ENCODE peak calls at places on chromosomes 12 and 14, in four cellular contexts. S, Y, D and O are unnamed samples.
A peak's percentile ranks its signal among the peaks of the same experiment; 100 is the strongest.

GRCh38 chr12:94799136-94799535 is 148.8 kb upstream of the TMCC3 start:
- DNase-seq in S (no peak), Y (no peak), D (no peak), O (no peak)

GRCh38 chr12:62605972-62606371 is 139.3 kb downstream of the MON2 start:
- DNase-seq in Y (no peak), S (no peak), D (no peak), O (no peak)

GRCh38 chr14:24849471-24849870 is 200.5 kb downstream of the STXBP6 start:
- DNase-seq in S (no peak), Y (peak; percentile 46), D (no peak), O (no peak)

GRCh38 chr14:54343276-54344121 is 53.3 kb upstream of the CDKN3 start:
- DNase-seq in D (no peak), Y (peak; percentile 34), S (peak; percentile 51), O (no peak)

GRCh38 chr14:77100961-77101360 is 2.9 kb downstream of the CIPC start:
- DNase-seq in D (no peak), S (no peak), Y (no peak), O (no peak)

GRCh38 chr12:132066749-132067148 is 77.4 kb downstream of the DDX51 start:
- DNase-seq in Y (no peak), S (no peak), D (no peak), O (no peak)

GRCh38 chr12:27951898-27952297 is 20.6 kb downstream of the PTHLH start:
- DNase-seq in D (no peak), S (no peak), Y (no peak), O (no peak)

GRCh38 chr14:96166475-96167223 is 38.0 kb upstream of the BDKRB2 start:
- DNase-seq in S (no peak), D (no peak), Y (peak; percentile 77), O (no peak)

GRCh38 chr14:64501326-64502171 is 2.1 kb downstream of the ZBTB25 start:
- DNase-seq in D (no peak), S (no peak), Y (peak; percentile 97), O (no peak)

GRCh38 chr14:97120204-97121120 is 323.3 kb downstream of the VRK1 start:
- DNase-seq in D (no peak), Y (no peak), S (no peak), O (no peak)

GRCh38 chr14:51020024-51020710 is 74.7 kb downstream of the TRIM9 start:
- DNase-seq in S (no peak), Y (no peak), D (no peak), O (no peak)

GRCh38 chr12:1161197-1161596 is 170.2 kb downstream of the ERC1 start:
- DNase-seq in Y (no peak), D (no peak), S (no peak), O (no peak)

GRCh38 chr14:36570065-36570464 is 12.3 kb downstream of the NKX2-8 start:
- DNase-seq in D (no peak), Y (no peak), S (no peak), O (no peak)

GRCh38 chr12:53069621-53070410 is 9.4 kb downstream of the SPRYD3 start:
- DNase-seq in S (no peak), Y (no peak), D (no peak), O (no peak)

GRCh38 chr12:29497588-29497987 is at the start of gene OVCH1:
- DNase-seq in S (no peak), D (no peak), Y (no peak), O (no peak)

GRCh38 chr12:49232940-49233841 is 31.7 kb upstream of the TUBA1C start:
- DNase-seq in Y (peak; percentile 48), S (no peak), D (no peak), O (no peak)

GRCh38 chr14:32366995-32367394 is 37.9 kb downstream of the AKAP6 start:
- DNase-seq in Y (no peak), D (no peak), S (no peak), O (no peak)

GRCh38 chr14:101101456-101102056 is 198.0 kb upstream of the RTL1 start:
- DNase-seq in Y (no peak), D (no peak), S (no peak), O (no peak)

GRCh38 chr14:44989497-44990440 is 27.8 kb downstream of the TOGARAM1 start:
- DNase-seq in Y (no peak), S (no peak), D (no peak), O (no peak)

GRCh38 chr14:30564868-30565248 is 5.9 kb downstream of the G2E3 start:
- DNase-seq in Y (no peak), D (no peak), S (no peak), O (no peak)

DNA sequence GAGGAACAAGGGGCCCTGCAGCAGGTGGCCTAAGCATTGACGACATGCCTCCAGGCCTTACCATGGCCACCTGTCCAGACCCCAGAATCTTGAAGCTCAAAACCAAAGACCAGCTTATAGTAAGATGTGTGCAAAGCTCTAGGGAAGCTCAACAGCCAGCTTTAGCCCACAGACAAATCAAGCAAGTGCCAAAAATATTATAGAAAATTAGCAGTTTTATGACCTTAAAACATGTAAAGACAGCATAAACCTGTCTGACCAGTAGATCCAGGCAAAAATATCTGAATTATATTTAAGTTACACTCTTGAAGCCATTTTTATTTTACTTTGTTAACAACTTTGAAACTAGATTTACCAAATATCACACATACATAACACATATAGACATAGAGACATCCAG is 90.6 kb downstream of the TXNDC16 start:
- DNase-seq in Y (no peak), D (no peak), S (no peak), O (no peak)
- TF ChIP-seq CTCF in Y (no peak), D (no peak), S (no peak), O (no peak)

GRCh38 chr12:47813491-47814196 is 6.1 kb downstream of the HDAC7 start:
- DNase-seq in D (peak; percentile 77), Y (peak; percentile 42), S (no peak), O (peak; percentile 72)

GRCh38 chr12:47814539-47815170 is 5.0 kb downstream of the HDAC7 start:
- DNase-seq in S (no peak), D (no peak), Y (no peak), O (no peak)

GRCh38 chr12:47811070-47811391 is 8.7 kb downstream of the HDAC7 start:
- DNase-seq in S (no peak), D (no peak), Y (no peak), O (no peak)

GRCh38 chr12:47811581-47812484 is 7.9 kb downstream of the HDAC7 start:
- DNase-seq in S (no peak), Y (peak; percentile 88), D (no peak), O (no peak)

DNA sequence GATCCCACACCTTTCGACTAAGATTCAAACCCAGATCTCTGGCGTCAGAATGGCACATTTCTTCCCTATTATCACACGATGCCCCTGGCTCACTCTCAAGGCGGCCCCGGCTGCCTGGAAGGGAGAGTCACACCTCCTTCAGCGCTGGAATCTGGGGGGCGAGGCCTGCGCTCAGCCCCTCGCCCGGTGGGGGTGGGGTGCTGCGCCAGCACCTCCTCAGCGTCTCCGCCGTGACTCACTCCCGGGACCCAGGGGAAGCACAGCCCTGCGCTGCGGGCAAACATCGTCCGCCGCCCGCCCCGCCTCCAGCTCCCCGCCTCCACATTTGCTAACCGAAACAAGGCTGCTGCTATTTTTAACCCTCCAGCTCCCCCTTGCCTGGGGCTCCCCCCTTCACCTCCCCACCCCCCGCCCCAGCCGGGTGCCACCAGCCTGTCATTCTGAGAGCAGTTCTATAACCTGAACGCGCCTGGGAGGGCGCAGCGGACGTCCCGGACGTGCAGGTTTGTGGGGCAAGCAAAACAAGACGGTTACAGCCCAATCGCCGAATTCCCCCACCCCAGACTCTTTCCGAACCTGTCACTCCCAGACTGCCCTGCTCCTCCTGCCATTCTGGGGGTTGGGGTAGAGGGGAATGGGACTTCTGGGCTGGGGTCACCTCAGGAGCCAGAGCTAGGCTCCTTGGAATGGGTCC is 6.8 kb downstream of the HDAC7 start:
- DNase-seq in S (no peak), Y (peak; percentile 87), D (peak; percentile 93), O (peak; percentile 93)
- TF ChIP-seq CTCF in S (no peak), Y (no peak), D (peak; percentile 21), O (no peak)

GRCh38 chr12:52041695-52042123 is 9.5 kb upstream of the NR4A1 start:
- DNase-seq in S (no peak), Y (peak; percentile 41), D (peak; percentile 78), O (peak; percentile 72)
- TF ChIP-seq CTCF in S (no peak), Y (no peak), D (no peak), O (no peak)

GRCh38 chr14:23481362-23481970 is 12.0 kb downstream of the NGDN start:
- DNase-seq in D (no peak), S (no peak), Y (peak; percentile 25), O (no peak)

GRCh38 chr14:23485311-23485710 is 15.8 kb downstream of the NGDN start:
- DNase-seq in Y (no peak), S (no peak), D (no peak), O (no peak)

GRCh38 chr14:23482814-23483128 is 13.3 kb downstream of the NGDN start:
- DNase-seq in S (no peak), Y (no peak), D (no peak), O (no peak)

GRCh38 chr14:23483216-23483854 is 13.8 kb downstream of the NGDN start:
- DNase-seq in D (peak; percentile 34), S (no peak), Y (no peak), O (peak; percentile 47)

DNA sequence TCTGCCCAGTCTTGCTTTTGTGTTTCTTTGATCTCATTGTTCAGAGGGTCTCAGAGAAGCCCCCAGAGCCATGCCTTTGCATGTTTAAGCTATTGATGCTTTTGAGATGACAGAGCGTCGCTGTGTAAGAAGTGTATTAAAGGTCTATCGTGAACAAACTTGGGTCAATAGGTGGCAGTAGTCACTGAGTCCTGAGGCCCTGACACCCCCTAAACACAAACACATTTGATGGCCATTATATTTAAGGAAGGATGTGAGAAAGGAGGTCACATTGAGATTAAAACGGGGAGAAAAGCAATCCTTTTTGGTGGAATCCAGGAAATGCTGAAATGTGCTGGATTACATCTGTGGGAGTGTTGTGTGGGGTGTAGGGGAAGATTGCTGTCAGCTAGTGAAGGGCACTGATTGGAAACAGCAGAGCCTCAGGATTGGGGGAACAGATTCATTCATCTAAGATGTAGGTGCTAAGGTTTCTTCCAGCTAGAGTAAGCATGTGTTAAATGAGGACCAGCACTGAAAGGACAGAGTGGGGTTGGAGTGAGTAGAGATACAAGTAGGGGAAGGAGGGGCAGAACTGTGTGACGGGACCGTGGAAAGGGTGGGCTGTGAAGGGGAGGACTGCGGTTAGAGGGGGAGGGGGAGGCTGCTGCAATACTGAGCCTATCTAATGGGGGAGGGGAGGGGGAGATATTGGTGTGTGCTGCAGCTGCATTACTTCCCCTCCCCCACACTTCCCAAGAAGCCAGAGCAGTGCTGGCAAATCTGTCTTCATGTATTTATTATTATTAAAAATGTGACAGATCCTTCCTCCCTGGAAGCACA is 12.7 kb downstream of the NGDN start:
- DNase-seq in D (no peak), S (no peak), Y (no peak), O (no peak)
- TF ChIP-seq CTCF in D (no peak), S (no peak), Y (peak; percentile 1), O (no peak)

DNA sequence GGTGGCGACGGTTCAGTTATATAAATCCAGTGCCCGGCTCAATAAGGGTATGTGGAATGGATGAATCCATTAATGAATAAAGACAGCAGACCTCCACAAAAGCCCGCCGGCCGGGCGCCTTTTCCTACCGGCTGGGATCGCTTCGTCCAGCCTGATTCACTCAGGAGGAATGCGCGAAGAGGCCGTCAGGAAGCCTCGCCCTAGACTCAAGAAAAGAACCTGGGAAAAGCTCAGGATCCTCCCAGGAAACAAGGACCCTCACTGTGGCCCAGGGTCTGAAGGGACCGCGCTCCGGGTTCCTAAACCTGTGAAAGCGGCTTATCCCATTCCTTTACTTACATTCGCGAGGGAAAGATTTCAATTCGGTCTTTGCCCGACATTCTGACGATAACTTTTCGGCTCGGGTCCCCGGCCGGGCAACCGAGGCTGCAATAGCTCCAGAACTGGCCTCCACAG is 257 bp downstream of the ATP6V1D start:
- DNase-seq in Y (peak; percentile 63), D (no peak), S (no peak), O (no peak)
- TF ChIP-seq CTCF in Y (no peak), D (no peak), S (no peak), O (no peak)